ENCODE peak calls at places on chromosome X, in six cellular contexts. R is K562, T is SK-N-SH, Y is T47D, Z is HCT116, X is H1. S is an unnamed sample.
A peak's percentile ranks its signal among the peaks of the same experiment; 100 is the strongest.

GRCh38 chrX:66030505-66031317 is 9.2 kb downstream of the VSIG4 start:
- DNase-seq in R (peak; percentile 41), T (peak; percentile 7), Y (no peak), Z (peak; percentile 10), X (no peak), S (peak; percentile 0)

GRCh38 chrX:318068-318738 is 393 bp downstream of the GTPBP6 start:
- DNase-seq in R (peak; percentile 69), T (peak; percentile 88), Y (peak; percentile 89), Z (peak; percentile 97), X (peak; percentile 99), S (peak; percentile 98)

GRCh38 chrX:114626323-114626722 is 42.4 kb downstream of the HTR2C start:
- DNase-seq in R (peak; percentile 7), T (peak; percentile 12), Y (no peak), Z (no peak), X (no peak), S (peak; percentile 0)

GRCh38 chrX:22952011-22952410 is 47.7 kb upstream of the DDX53 start:
- DNase-seq in R (no peak), T (peak; percentile 5), Y (no peak), Z (no peak), X (no peak), S (no peak)

GRCh38 chrX:47217121-47217851 is 1.2 kb upstream of the CDK16 start:
- DNase-seq in R (no peak), T (peak; percentile 49), Y (peak; percentile 17), Z (no peak), X (no peak), S (peak; percentile 44)

GRCh38 chrX:56793533-56794320 is 64.7 kb downstream of the NBDY start:
- DNase-seq in R (no peak), T (peak; percentile 0), Y (no peak), Z (no peak), X (no peak), S (no peak)

GRCh38 chrX:43349363-43349762 is 306.7 kb upstream of the MAOA start:
- DNase-seq in R (peak; percentile 20), T (peak; percentile 25), Y (no peak), Z (peak; percentile 28), X (no peak), S (peak; percentile 44)

GRCh38 chrX:129980540-129981206 is 1.8 kb upstream of the BCORL1 start:
- DNase-seq in R (no peak), T (peak; percentile 82), Y (no peak), Z (no peak), X (no peak), S (peak; percentile 25)

GRCh38 chrX:35382966-35383365 is 415.2 kb upstream of the MAGEB16 start:
- DNase-seq in R (no peak), T (no peak), Y (no peak), Z (no peak), X (no peak), S (no peak)

GRCh38 chrX:125289920-125290319 is 29.8 kb upstream of the TEX13C start:
- DNase-seq in R (no peak), T (no peak), Y (no peak), Z (no peak), X (no peak), S (no peak)

GRCh38 chrX:24768556-24768955 is 74.8 kb downstream of the POLA1 start:
- DNase-seq in R (no peak), T (no peak), Y (no peak), Z (no peak), X (no peak), S (no peak)

GRCh38 chrX:128973033-128973432 is 550.3 kb downstream of the SMARCA1 start:
- DNase-seq in R (no peak), T (no peak), Y (no peak), Z (no peak), X (no peak), S (no peak)

DNA sequence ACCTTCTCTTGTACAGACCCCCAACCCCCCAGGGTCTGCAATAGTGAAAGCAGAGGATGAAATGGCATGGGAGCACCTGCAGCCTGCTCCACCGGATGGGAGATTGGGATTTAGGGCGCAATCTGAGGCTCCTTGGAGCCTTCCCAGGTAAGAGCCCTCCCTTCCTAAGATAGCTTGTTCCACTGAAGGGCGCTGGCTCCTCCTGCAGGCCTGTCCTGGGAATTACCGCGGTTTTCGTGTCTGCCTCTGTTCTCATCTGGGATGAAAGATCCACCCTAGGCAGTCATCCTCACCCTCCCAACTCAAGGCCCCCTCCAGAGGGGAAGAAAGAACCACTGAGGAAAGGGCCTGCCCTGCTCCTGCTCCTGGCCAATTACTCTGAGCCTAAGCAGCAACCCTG is 547.6 kb downstream of the SMARCA1 start:
- DNase-seq in R (peak; percentile 6), T (peak; percentile 41), Y (no peak), Z (no peak), X (peak; percentile 31), S (peak; percentile 23)
- TF ChIP-seq JUND in R (no peak), T (no peak), Y (no peak), Z (no peak), X (no peak), S (no peak)

DNA sequence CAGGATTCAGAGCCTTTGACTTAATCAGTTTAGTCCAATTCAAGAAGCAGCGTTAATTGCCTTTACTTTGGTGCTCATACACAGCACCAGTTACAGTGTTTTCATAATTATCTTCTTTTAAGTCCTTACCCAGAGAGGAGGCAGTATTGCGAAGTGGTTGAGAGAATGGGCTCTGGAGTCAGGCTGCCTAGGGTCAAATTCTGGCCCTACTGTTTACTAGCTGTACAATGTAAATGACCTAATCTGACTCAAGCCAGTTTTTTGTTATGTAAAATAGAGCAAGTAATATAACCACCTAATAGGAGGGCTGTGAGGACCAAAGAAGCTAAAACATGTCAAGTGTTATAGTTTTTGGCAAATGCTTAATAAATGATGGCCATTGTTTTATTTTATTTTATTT is 27.6 kb downstream of the WDR44 start:
- DNase-seq in R (no peak), T (no peak), Y (no peak), Z (no peak), X (no peak), S (peak; percentile 30)
- TF ChIP-seq JUND in R (no peak), T (no peak), Y (no peak), Z (no peak), X (no peak), S (no peak)

GRCh38 chrX:123906557-123907316 is 46.9 kb downstream of the XIAP start:
- DNase-seq in R (no peak), T (no peak), Y (no peak), Z (no peak), X (no peak), S (no peak)
- TF ChIP-seq JUND in R (peak; percentile 12), T (no peak), Y (no peak), Z (no peak), X (no peak), S (no peak)

DNA sequence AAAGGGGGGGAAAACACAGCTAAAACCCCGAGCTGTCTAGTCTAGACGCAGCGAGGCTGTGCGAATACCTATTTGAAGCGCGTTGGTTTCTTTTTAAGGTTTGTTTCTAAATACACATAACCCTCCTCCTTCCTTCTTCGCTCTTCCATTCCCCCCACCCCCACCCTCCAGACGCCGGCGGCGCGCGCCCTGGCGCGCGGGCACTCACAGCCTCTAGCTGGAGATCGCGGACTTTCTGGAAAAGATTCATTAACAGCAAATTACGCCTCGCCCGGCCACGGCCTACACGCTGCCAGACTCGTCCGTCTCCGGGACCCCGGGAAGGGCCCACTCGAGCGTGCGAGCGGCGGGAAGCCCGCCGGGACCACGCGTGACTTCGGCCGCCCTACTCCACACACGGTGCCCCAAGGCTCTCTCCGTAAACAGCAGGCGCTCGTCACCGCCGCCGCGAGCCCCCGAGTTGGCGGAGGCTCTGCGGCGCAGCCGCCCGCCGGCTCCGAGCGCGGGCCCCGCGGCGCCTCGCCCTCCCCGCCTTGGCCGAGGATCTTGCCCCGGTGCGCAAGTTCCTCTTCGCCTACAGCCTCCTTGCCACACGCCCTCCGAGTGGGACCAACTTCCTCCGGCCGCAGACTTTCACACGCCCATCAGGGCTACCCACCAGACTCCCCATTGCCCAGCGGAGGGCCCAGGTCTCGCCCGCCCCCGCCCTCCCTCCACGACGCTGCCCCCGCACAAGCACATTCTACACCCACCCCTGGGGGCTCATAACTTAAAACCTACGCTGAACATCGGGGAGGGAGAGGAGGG is 2.0 kb downstream of the BCOR start:
- DNase-seq in R (no peak), T (peak; percentile 44), Y (no peak), Z (no peak), X (no peak), S (no peak)
- TF ChIP-seq JUND in R (no peak), T (no peak), Y (no peak), Z (no peak), X (no peak), S (no peak)

GRCh38 chrX:10949541-10949940 is 161.6 kb upstream of the HCCS start:
- DNase-seq in R (no peak), T (no peak), Y (no peak), Z (no peak), X (no peak), S (no peak)

GRCh38 chrX:10945463-10945862 is 165.7 kb upstream of the HCCS start:
- DNase-seq in R (no peak), T (no peak), Y (no peak), Z (no peak), X (no peak), S (no peak)
- TF ChIP-seq JUND in R (no peak), T (no peak), Y (no peak), Z (no peak), X (no peak), S (no peak)

GRCh38 chrX:54640721-54641120 is 110.7 kb downstream of the GNL3L start:
- DNase-seq in R (no peak), T (no peak), Y (no peak), Z (no peak), X (no peak), S (peak; percentile 40)
- TF ChIP-seq JUND in R (no peak), T (no peak), Y (no peak), Z (no peak), X (no peak), S (no peak)

DNA sequence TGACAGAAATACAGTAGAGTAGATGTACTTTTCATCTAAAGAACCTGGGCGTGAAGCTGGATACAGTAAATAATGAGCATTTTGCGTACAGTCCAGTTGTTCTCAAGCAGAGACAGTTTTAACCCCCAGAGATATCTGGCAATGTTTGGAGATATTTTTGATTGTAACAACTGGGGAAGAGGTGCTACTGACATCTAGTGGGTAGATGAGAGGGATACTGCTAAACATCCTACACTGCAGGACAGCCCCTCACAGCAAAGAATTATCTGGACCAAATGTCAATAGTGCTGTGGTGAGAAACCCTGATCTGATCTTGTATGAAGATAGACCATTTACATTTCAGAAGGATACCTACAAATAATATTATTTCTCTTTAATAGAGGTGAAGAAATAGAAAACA is 200.2 kb upstream of the FAM47A start:
- DNase-seq in R (no peak), T (no peak), Y (no peak), Z (no peak), X (no peak), S (no peak)
- TF ChIP-seq JUND in R (no peak), T (no peak), Y (no peak), Z (no peak), X (no peak), S (no peak)

DNA sequence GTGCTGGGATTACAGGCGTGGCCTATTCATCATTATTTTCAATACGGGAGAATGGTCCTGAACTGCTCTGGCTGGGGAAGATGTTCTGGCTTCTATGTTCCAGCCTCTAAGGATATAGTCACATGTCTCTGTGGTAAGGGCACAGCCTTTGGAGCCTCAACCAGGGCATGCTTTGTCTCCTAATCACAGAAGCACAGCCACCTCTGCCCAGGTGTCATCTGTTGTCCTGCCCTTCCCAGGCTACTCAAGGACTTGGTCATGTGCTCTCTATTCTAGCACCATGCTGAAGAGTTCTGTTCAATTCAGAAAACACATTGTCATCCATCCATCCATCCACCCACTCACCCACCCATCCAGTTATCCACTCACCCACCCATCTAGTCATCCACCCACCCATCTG is 29.5 kb downstream of the ASMTL start:
- DNase-seq in R (no peak), T (no peak), Y (no peak), Z (no peak), X (no peak), S (no peak)
- TF ChIP-seq JUND in R (no peak), T (no peak), Y (no peak), Z (no peak), X (no peak), S (no peak)

GRCh38 chrX:40644175-40644574 is 3.2 kb downstream of the CXorf38 start:
- DNase-seq in R (no peak), T (no peak), Y (no peak), Z (no peak), X (no peak), S (no peak)
- TF ChIP-seq JUND in R (no peak), T (no peak), Y (no peak), Z (no peak), X (no peak), S (no peak)